ENCODE peak calls at places on chromosomes 4 and X, in nine cellular contexts. L, M, T, E, U, S, N, I and D are unnamed samples.

GRCh38 chrX:9494806-9495205 is 29.9 kb downstream of the TBL1X start:
- DNase-seq in L (no peak), M (no peak), T (no peak), E (no peak), U (no peak), S (no peak), N (no peak), I (no peak), D (no peak)

GRCh38 chr4:2806392-2807355 is 13.8 kb downstream of the SH3BP2 start:
- DNase-seq in L (peak; percentile 63), M (peak; percentile 84), T (no peak), E (no peak), U (no peak), S (peak; percentile 93), N (no peak), I (peak; percentile 59), D (peak; percentile 81)

GRCh38 chr4:161320377-161320776 is 843.4 kb downstream of the FSTL5 start:
- DNase-seq in L (no peak), M (peak; percentile 17), T (no peak), E (no peak), U (no peak), S (peak; percentile 6), N (peak; percentile 37), I (peak; percentile 24), D (no peak)

GRCh38 chr4:154911097-154911496 is 130.0 kb downstream of the RBM46 start:
- DNase-seq in L (no peak), M (no peak), T (no peak), E (no peak), U (no peak), S (no peak), N (no peak), I (no peak), D (no peak)

GRCh38 chrX:40061871-40062524 is 35.8 kb downstream of the BCOR start:
- DNase-seq in L (no peak), M (no peak), T (no peak), E (no peak), U (no peak), S (no peak), N (no peak), I (no peak), D (no peak)

GRCh38 chr4:173357939-173358338 is 12.8 kb upstream of the SAP30 start:
- DNase-seq in L (no peak), M (no peak), T (no peak), E (no peak), U (no peak), S (no peak), N (no peak), I (no peak), D (no peak)

GRCh38 chrX:131762802-131763234 is 218.9 kb downstream of the OR13H1 start:
- DNase-seq in L (no peak), M (no peak), T (no peak), E (peak; percentile 49), U (no peak), S (no peak), N (no peak), I (peak; percentile 28), D (no peak)

GRCh38 chr4:80806472-80806871 is 224.0 kb upstream of the BMP3 start:
- DNase-seq in L (no peak), M (no peak), T (no peak), E (no peak), U (no peak), S (no peak), N (no peak), I (no peak), D (no peak)

GRCh38 chrX:48968377-48968776 is 3.3 kb downstream of the KCND1 start:
- DNase-seq in L (no peak), M (no peak), T (no peak), E (no peak), U (no peak), S (no peak), N (no peak), I (no peak), D (no peak)

GRCh38 chr4:47652092-47652491 is 167.0 kb downstream of the ATP10D start:
- DNase-seq in L (no peak), M (no peak), T (no peak), E (no peak), U (no peak), S (no peak), N (no peak), I (no peak), D (no peak)

GRCh38 chrX:125198546-125198945 is 121.1 kb upstream of the TEX13C start:
- DNase-seq in L (no peak), M (no peak), T (no peak), E (no peak), U (no peak), S (no peak), N (no peak), I (peak; percentile 56), D (no peak)